ENCODE peak calls at places on chromosomes 7 and 10, in eight cellular contexts. T is CD4-positive, CD25-positive, alpha-beta regulatory T cell; Q is psoas muscle; L is A549; I is left ventricle myocardium inferior; U is left lung; Z is GM23248; C is CD8-positive, alpha-beta memory T cell. R is an unnamed sample. For H3K4me1, the result is how much of the 10 kb centered on the place peaks cover.

GRCh38 chr7:8215648-8216047 is 46.3 kb downstream of the ICA1 start:
- DNase-seq in Z (no peak), Q (no peak), I (no peak), L (no peak), U (no peak), C (no peak), T (no peak), R (no peak)

GRCh38 chr10:104589431-104589830 is 51.7 kb upstream of the SORCS3 start:
- DNase-seq in L (no peak), U (no peak), C (no peak), T (no peak), I (no peak), Q (no peak), Z (peak), R (no peak)

GRCh38 chr7:135748770-135749169 is at the start of gene FAM180A:
- DNase-seq in Z (peak), I (peak), T (no peak), L (no peak), U (no peak), C (no peak), Q (peak), R (no peak)

GRCh38 chr10:90930971-90931841 is 10.3 kb upstream of the ANKRD1 start:
- DNase-seq in U (no peak), T (no peak), C (no peak), L (peak), Q (no peak), I (peak), Z (peak), R (no peak)

GRCh38 chr10:36003688-36004087 is 361.6 kb upstream of the FZD8 start:
- DNase-seq in L (no peak), U (peak), Q (no peak), T (no peak), Z (no peak), I (no peak), C (no peak), R (no peak)

GRCh38 chr10:88245974-88246511 is 337.1 kb downstream of the RNLS start:
- DNase-seq in C (no peak), Q (no peak), U (no peak), Z (peak), I (no peak), L (no peak), T (no peak), R (no peak)

GRCh38 chr7:143419880-143420279 is 11.2 kb upstream of the EPHA1 start:
- DNase-seq in L (no peak), U (no peak), C (peak), I (no peak), Q (no peak), T (no peak), Z (no peak), R (no peak)

GRCh38 chr10:23702977-23703414 is 264.1 kb downstream of the OTUD1 start:
- DNase-seq in L (peak), Z (peak), C (peak), U (no peak), T (peak), Q (no peak), I (peak), R (peak)

GRCh38 chr7:22094413-22095304 is 149.0 kb upstream of the CDCA7L start:
- DNase-seq in C (no peak), Z (peak), Q (no peak), T (no peak), U (no peak), L (no peak), I (no peak), R (no peak)

GRCh38 chr7:102273749-102274712 is 12.6 kb upstream of the SH2B2 start:
- DNase-seq in C (no peak), U (no peak), Q (no peak), L (peak), I (no peak), T (no peak), Z (peak), R (no peak)

GRCh38 chr10:71309919-71310318 is 9.1 kb upstream of the SLC29A3 start:
- DNase-seq in U (no peak), I (no peak), Z (no peak), T (no peak), C (no peak), L (no peak), Q (no peak), R (no peak)

GRCh38 chr10:71306951-71307350 is 12.1 kb upstream of the SLC29A3 start:
- DNase-seq in C (no peak), Q (no peak), Z (no peak), I (no peak), U (no peak), T (no peak), L (no peak), R (no peak)

GRCh38 chr10:71308244-71308643 is 10.8 kb upstream of the SLC29A3 start:
- DNase-seq in T (no peak), U (no peak), C (no peak), I (no peak), L (no peak), Q (peak), Z (no peak), R (no peak)

GRCh38 chr10:71308985-71309384 is 10.1 kb upstream of the SLC29A3 start:
- DNase-seq in C (no peak), U (no peak), Z (peak), L (no peak), T (no peak), Q (peak), I (no peak), R (no peak)

GRCh38 chr10:71307469-71308085 is 11.5 kb upstream of the SLC29A3 start:
- DNase-seq in T (no peak), L (no peak), C (no peak), Z (no peak), U (no peak), I (no peak), Q (no peak), R (peak)
- H3K4me3 ChIP-seq in T (no peak), L (no peak), C (no peak), Z (no peak), U (no peak), I (no peak), Q (no peak), R (no peak)

DNA sequence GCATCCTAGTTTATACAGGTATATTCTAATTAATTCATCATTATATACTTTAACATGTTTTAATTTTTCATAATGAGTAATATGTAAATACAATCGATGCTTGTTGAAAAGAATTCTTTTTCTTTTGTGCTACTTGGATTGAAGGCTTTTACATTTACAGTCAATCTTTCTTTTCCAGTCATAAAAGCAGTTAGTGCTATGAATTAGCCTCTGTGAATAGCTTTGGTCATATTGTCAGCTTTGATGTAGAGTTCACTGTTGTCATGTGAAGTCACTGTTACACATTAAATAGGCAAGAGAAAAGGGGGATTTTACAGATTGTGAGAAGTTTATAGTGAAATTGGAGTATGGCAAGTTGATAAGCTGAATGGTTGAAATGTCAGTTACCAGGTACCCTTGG is 103.3 kb upstream of the FAM133B start:
- DNase-seq in I (no peak), Q (no peak), T (no peak), C (no peak), L (no peak), Z (no peak), U (no peak), R (no peak)
- H3K27ac ChIP-seq in I (peak), Q (no peak), T (no peak), C (no peak), L (peak), Z (no peak), U (no peak), R (no peak)

DNA sequence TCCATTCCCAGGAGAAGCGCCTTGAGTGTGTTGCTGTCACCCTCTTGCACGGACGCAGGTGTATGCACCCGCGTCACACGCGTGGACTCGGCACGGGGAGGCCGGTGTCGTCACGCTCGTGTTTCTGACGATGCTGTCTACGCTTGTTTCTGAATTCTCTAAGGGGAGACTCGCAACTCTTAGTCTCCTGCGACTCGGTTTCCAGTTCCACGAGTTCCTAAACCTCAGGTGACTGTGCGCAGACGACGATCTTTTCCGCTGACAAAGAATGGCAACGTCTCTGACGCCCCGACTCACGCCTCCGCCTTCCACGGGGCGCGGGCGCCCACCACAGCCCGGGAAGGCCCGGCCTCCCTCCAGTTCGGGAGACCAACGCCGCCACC is 579 bp downstream of the IDI1 start:
- DNase-seq in Z (no peak), I (peak), T (peak), U (no peak), C (no peak), L (no peak), Q (peak), R (peak)
- H3K4me1 ChIP-seq in Z (under half), I (half or more), T (half or more), U (under half), C (half or more), L (under half), Q (under half), R (under half)

GRCh38 chr7:91266067-91266930 is 2.1 kb downstream of the FZD1 start:
- DNase-seq in Q (peak), L (no peak), C (no peak), T (no peak), Z (peak), U (peak), I (peak), R (no peak)

GRCh38 chr7:91264924-91265681 is 870 bp downstream of the FZD1 start:
- DNase-seq in U (peak), C (no peak), T (no peak), L (no peak), I (peak), Q (peak), Z (peak), R (peak)

GRCh38 chr7:91265693-91266066 is 1.4 kb downstream of the FZD1 start:
- DNase-seq in C (no peak), L (no peak), I (no peak), T (no peak), Z (peak), U (peak), Q (no peak), R (peak)

GRCh38 chr7:91267558-91267955 is 3.3 kb downstream of the FZD1 start:
- DNase-seq in Q (no peak), Z (peak), U (no peak), I (no peak), C (no peak), T (no peak), L (no peak), R (no peak)

GRCh38 chr7:91266931-91267557 is 2.8 kb downstream of the FZD1 start:
- DNase-seq in L (no peak), I (no peak), U (peak), Z (peak), T (no peak), C (no peak), Q (no peak), R (no peak)
- H3K4me3 ChIP-seq in L (no peak), I (peak), U (peak), Z (peak), T (no peak), C (no peak), Q (peak), R (peak)

GRCh38 chr7:94908204-94909022 is 1.0 kb downstream of the PPP1R9A start:
- DNase-seq in L (peak), T (no peak), C (no peak), I (peak), Z (peak), U (peak), Q (peak), R (peak)
- H3K27ac ChIP-seq in L (peak), T (no peak), C (no peak), I (peak), Z (no peak), U (peak), Q (peak), R (peak)